ENCODE peak calls at places on chromosomes 11 and 22, in nine cellular contexts. J, T, B, N, U, E, X, G and Q are unnamed samples.
A peak's percentile ranks its signal among the peaks of the same experiment; 100 is the strongest.

GRCh38 chr11:8201524-8202365 is 32.9 kb upstream of the RIC3 start:
- DNase-seq in B (no peak), J (no peak), G (no peak), E (no peak), X (no peak), N (no peak), T (no peak), U (no peak), Q (no peak)

GRCh38 chr11:4202749-4203148 is 108.2 kb downstream of the RRM1 start:
- DNase-seq in U (no peak), E (no peak), J (no peak), X (no peak), B (no peak), T (no peak), N (no peak), G (no peak), Q (no peak)

GRCh38 chr11:117620659-117621058 is 176.4 kb downstream of the DSCAML1 start:
- DNase-seq in T (no peak), J (no peak), E (no peak), G (no peak), X (no peak), N (no peak), U (peak; percentile 5), B (no peak), Q (no peak)

GRCh38 chr22:36449776-36450175 is 31.7 kb downstream of the TXN2 start:
- DNase-seq in U (no peak), T (no peak), E (no peak), B (no peak), X (no peak), G (no peak), J (no peak), N (peak; percentile 15), Q (no peak)

GRCh38 chr11:119721129-119722120 is 7.6 kb downstream of the NECTIN1 start:
- DNase-seq in X (no peak), G (no peak), J (peak; percentile 64), N (no peak), U (no peak), B (no peak), T (peak; percentile 36), E (peak; percentile 55), Q (peak; percentile 96)

GRCh38 chr11:76086713-76087635 is 119.3 kb downstream of the WNT11 start:
- DNase-seq in X (peak; percentile 39), U (no peak), T (peak; percentile 67), J (no peak), E (no peak), B (no peak), G (no peak), N (no peak), Q (peak; percentile 76)

GRCh38 chr22:28029201-28029948 is 110.3 kb upstream of the PITPNB start:
- DNase-seq in E (peak; percentile 63), J (no peak), N (no peak), T (peak; percentile 5), B (peak; percentile 78), G (no peak), U (no peak), X (no peak), Q (peak; percentile 92)

GRCh38 chr11:64752106-64752970 is 7.4 kb downstream of the PYGM start:
- DNase-seq in T (no peak), U (no peak), B (no peak), E (peak; percentile 39), N (no peak), G (no peak), J (no peak), X (no peak), Q (peak; percentile 72)

GRCh38 chr11:75313457-75314272 is 37.8 kb downstream of the ARRB1 start:
- DNase-seq in T (peak; percentile 58), J (no peak), E (peak; percentile 80), X (peak; percentile 32), N (no peak), G (peak; percentile 74), B (peak; percentile 74), U (no peak), Q (peak; percentile 92)

GRCh38 chr11:94825111-94825880 is 57.1 kb downstream of the AMOTL1 start:
- DNase-seq in U (no peak), N (no peak), E (no peak), X (no peak), B (no peak), T (no peak), G (no peak), J (no peak), Q (no peak)

GRCh38 chr22:19212302-19212870 is 33.9 kb upstream of the SLC25A1 start:
- DNase-seq in B (no peak), J (no peak), G (no peak), E (no peak), T (no peak), N (no peak), U (no peak), X (no peak), Q (no peak)

GRCh38 chr22:49916851-49917250 is 1.4 kb downstream of the ALG12 start:
- DNase-seq in B (no peak), J (no peak), U (no peak), T (no peak), X (no peak), G (peak; percentile 60), E (no peak), N (no peak), Q (peak; percentile 81)

GRCh38 chr22:24200616-24201212 is 19.4 kb downstream of the SUSD2 start:
- DNase-seq in G (no peak), T (peak; percentile 80), E (no peak), X (no peak), U (no peak), B (no peak), N (no peak), J (peak; percentile 50), Q (peak; percentile 36)